ENCODE peak calls at places on chromosomes 2 and 18, in seven cellular contexts. T is transverse colon, I is left lung, E is PC-9, N is AG04449, Q is osteoblast, V is heart right ventricle. K is an unnamed sample.

GRCh38 chr2:238479847-238480246 is 53.1 kb downstream of the ASB1 start:
- DNase-seq in T (no peak), I (no peak), E (no peak), N (no peak), Q (no peak), V (no peak), K (no peak)

GRCh38 chr2:46850742-46851141 is 64.9 kb downstream of the MCFD2 start:
- DNase-seq in T (peak), I (no peak), E (peak), N (no peak), Q (peak), V (peak), K (no peak)

GRCh38 chr2:236664131-236664530 is 94.5 kb downstream of the ACKR3 start:
- DNase-seq in T (no peak), I (no peak), E (no peak), N (no peak), Q (no peak), V (no peak), K (no peak)

GRCh38 chr2:98730851-98731708 is at the start of gene MGAT4A:
- DNase-seq in T (peak), I (peak), E (no peak), N (no peak), Q (peak), V (peak), K (peak)

GRCh38 chr2:25700221-25700660 is 26.9 kb upstream of the DTNB start:
- DNase-seq in T (no peak), I (no peak), E (peak), N (no peak), Q (peak), V (no peak), K (no peak)

GRCh38 chr2:38975009-38975408 is 85.3 kb downstream of the ARHGEF33 start:
- DNase-seq in T (no peak), I (no peak), E (no peak), N (no peak), Q (no peak), V (no peak), K (no peak)

GRCh38 chr2:45412754-45413379 is 198.2 kb downstream of the SRBD1 start:
- DNase-seq in T (no peak), I (no peak), E (no peak), N (no peak), Q (peak), V (no peak), K (no peak)

GRCh38 chr18:58993260-58993659 is 128.6 kb downstream of the ZNF532 start:
- DNase-seq in T (no peak), I (no peak), E (no peak), N (peak), Q (no peak), V (peak), K (no peak)

GRCh38 chr2:112725545-112726457 is 5.0 kb downstream of the NT5DC4 start:
- DNase-seq in T (no peak), I (no peak), E (peak), N (no peak), Q (no peak), V (no peak), K (no peak)

GRCh38 chr18:58603365-58604067 is 25.4 kb downstream of the ALPK2 start:
- DNase-seq in T (no peak), I (no peak), E (no peak), N (no peak), Q (no peak), V (no peak), K (no peak)

GRCh38 chr2:2664989-2665833 is 334.1 kb upstream of the MYT1L start:
- DNase-seq in T (no peak), I (no peak), E (no peak), N (peak), Q (no peak), V (no peak), K (no peak)

GRCh38 chr18:58097127-58097906 is 53.3 kb downstream of the NEDD4L start:
- DNase-seq in T (no peak), I (peak), E (peak), N (no peak), Q (no peak), V (no peak), K (no peak)

GRCh38 chr2:222747526-222748160 is 76.2 kb downstream of the MOGAT1 start:
- DNase-seq in T (no peak), I (no peak), E (no peak), N (no peak), Q (no peak), V (no peak), K (no peak)

GRCh38 chr2:178280261-178280852 is 86.0 kb downstream of the OSBPL6 start:
- DNase-seq in T (no peak), I (no peak), E (peak), N (no peak), Q (peak), V (peak), K (no peak)

GRCh38 chr2:98569197-98569793 is 39.0 kb downstream of the COA5 start:
- DNase-seq in T (peak), I (no peak), E (no peak), N (no peak), Q (peak), V (no peak), K (peak)

GRCh38 chr2:68357608-68358337 is 7.3 kb upstream of the PLEK start:
- DNase-seq in T (peak), I (no peak), E (peak), N (no peak), Q (peak), V (peak), K (no peak)

GRCh38 chr18:79506191-79507075 is 110.7 kb downstream of the NFATC1 start:
- DNase-seq in T (peak), I (peak), E (no peak), N (no peak), Q (peak), V (peak), K (no peak)

GRCh38 chr18:76962851-76963250 is 140.5 kb downstream of the ZNF236 start:
- DNase-seq in T (no peak), I (no peak), E (no peak), N (no peak), Q (no peak), V (no peak), K (no peak)

GRCh38 chr2:179460530-179460929 is 195.9 kb upstream of the SESTD1 start:
- DNase-seq in T (no peak), I (no peak), E (peak), N (peak), Q (peak), V (no peak), K (no peak)

GRCh38 chr2:240704651-240705050 is 13.0 kb downstream of the AQP12A start:
- DNase-seq in T (no peak), I (peak), E (no peak), N (no peak), Q (no peak), V (no peak), K (no peak)

GRCh38 chr2:96342085-96342484 is 6.5 kb downstream of the NCAPH start:
- DNase-seq in T (no peak), I (no peak), E (peak), N (no peak), Q (peak), V (no peak), K (no peak)

GRCh38 chr2:32780961-32781360 is 153.1 kb downstream of the TTC27 start:
- DNase-seq in T (no peak), I (no peak), E (no peak), N (no peak), Q (no peak), V (no peak), K (no peak)

DNA sequence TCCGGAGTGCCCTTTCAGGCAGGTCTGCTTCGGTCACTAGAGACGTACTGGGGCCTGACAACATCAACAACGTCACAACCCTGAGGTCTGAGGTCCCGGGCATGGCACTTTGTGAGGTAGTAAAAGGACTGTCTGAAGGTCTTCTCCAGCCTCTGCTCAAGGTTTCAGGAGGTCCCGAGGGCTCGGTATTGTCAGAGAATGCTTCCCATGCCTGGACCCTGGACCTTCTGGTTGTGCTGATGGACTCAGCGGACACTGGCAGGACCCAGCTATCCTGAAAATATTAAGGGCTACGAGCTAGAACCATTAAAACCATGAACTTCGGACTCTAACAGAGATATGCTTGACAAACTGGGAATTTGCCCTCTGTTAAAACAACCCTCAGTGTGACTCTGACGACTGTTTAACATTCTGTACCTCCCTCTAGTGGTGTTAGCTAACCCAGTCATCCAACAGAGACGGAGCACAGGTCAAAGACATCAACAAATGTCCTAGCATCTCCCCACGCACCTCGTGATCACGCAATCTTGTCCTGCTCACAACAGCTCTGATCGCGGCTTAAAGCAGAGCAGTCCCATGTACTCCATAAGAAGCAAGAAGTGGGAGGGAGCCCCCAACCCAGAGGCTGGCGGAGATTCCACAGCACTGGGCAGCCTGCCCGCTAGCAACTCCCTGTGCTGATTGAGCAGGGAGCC is 96.5 kb downstream of the CCDC93 start:
- DNase-seq in T (no peak), I (no peak), E (no peak), N (no peak), Q (peak), V (no peak), K (no peak)
- TF ChIP-seq CTCF in T (no peak), I (no peak), E (no peak), N (peak), Q (peak), V (no peak), K (no peak)

GRCh38 chr2:71521436-71521950 is 68.1 kb downstream of the DYSF start:
- DNase-seq in T (no peak), I (no peak), E (no peak), N (no peak), Q (no peak), V (no peak), K (no peak)

GRCh38 chr2:71513721-71514120 is 60.4 kb downstream of the DYSF start:
- DNase-seq in T (no peak), I (no peak), E (no peak), N (no peak), Q (no peak), V (no peak), K (no peak)

GRCh38 chr2:71512386-71512785 is 59.0 kb downstream of the DYSF start:
- DNase-seq in T (no peak), I (no peak), E (no peak), N (no peak), Q (peak), V (no peak), K (no peak)

GRCh38 chr2:71513096-71513495 is 59.7 kb downstream of the DYSF start:
- DNase-seq in T (no peak), I (no peak), E (no peak), N (no peak), Q (no peak), V (no peak), K (no peak)

GRCh38 chr2:71517851-71518250 is 64.5 kb downstream of the DYSF start:
- DNase-seq in T (no peak), I (no peak), E (no peak), N (no peak), Q (no peak), V (no peak), K (no peak)
- TF ChIP-seq CTCF in T (no peak), I (no peak), E (no peak), N (no peak), Q (no peak), V (no peak), K (no peak)

DNA sequence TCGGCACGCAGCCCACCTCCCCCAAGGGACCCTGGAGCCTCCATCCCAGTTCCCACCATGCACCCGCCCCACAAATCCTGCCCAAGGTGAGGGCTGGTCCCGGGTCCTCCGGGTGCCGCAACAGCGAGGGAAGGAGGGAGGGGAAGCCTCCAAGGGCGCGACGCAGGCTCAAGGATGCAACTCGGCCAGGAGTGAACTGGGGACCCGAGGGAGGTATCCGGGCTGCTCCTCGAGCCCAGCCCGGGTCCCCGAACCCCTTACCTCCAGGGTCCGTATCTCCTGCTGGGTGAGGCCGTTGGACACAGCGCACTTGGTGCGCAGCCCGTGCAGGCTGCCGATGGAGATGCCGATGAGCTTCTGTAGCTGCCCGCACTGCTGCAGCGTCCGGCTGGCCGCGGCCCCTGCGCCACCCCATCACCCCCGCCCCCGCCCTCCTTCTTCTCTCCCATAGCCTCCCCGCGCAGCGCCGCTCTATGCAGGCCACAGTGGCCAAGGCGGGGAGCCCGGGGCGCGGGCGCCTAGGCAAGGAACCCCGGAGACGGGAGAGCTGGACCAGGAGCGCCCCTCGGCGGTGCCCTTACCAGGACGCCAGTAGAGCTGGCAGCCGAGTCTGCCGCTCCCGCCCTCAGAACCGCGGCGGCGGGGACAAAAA is 124.1 kb downstream of the ANKRD30BL start:
- DNase-seq in T (no peak), I (no peak), E (no peak), N (no peak), Q (peak), V (no peak), K (no peak)
- TF ChIP-seq CTCF in T (no peak), I (no peak), E (no peak), N (no peak), Q (no peak), V (no peak), K (no peak)

GRCh38 chr18:42068030-42068429 is 113.0 kb downstream of the PIK3C3 start:
- DNase-seq in T (no peak), I (no peak), E (no peak), N (no peak), Q (no peak), V (no peak), K (no peak)

GRCh38 chr18:42067527-42067926 is 112.5 kb downstream of the PIK3C3 start:
- DNase-seq in T (no peak), I (no peak), E (no peak), N (no peak), Q (no peak), V (no peak), K (no peak)

GRCh38 chr18:42074704-42075103 is 119.7 kb downstream of the PIK3C3 start:
- DNase-seq in T (no peak), I (no peak), E (no peak), N (no peak), Q (no peak), V (no peak), K (no peak)

GRCh38 chr18:42069036-42069435 is 114.0 kb downstream of the PIK3C3 start:
- DNase-seq in T (no peak), I (no peak), E (no peak), N (no peak), Q (no peak), V (no peak), K (no peak)

GRCh38 chr18:42072407-42072806 is 117.4 kb downstream of the PIK3C3 start:
- DNase-seq in T (no peak), I (no peak), E (no peak), N (no peak), Q (no peak), V (no peak), K (no peak)
- TF ChIP-seq CTCF in T (no peak), I (no peak), E (no peak), N (no peak), Q (peak), V (no peak), K (no peak)

DNA sequence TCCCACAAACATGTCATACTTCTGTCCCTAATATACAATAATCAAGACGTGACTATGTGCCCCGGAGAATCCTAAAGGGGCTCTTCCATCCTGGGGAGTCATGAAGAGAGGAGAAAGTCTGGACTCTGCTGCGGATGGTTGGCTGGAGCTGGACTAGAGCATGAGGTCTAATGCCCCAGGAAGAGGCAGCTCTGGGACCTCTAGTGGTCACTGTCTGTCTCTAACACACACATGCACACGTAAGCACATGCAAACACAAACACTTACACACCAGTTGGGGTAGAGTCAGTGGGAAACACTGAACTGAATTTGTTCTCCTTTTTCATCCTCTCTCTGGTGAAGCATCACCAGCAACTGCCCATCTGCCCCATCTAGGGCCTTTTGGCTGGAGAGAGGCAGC is 271.6 kb downstream of the TDRD15 start:
- DNase-seq in T (no peak), I (no peak), E (no peak), N (no peak), Q (no peak), V (no peak), K (no peak)
- TF ChIP-seq CTCF in T (no peak), I (no peak), E (no peak), N (no peak), Q (no peak), V (peak), K (no peak)

GRCh38 chr2:37281916-37282315 is 42.7 kb downstream of the PRKD3 start:
- DNase-seq in T (no peak), I (no peak), E (no peak), N (no peak), Q (no peak), V (no peak), K (no peak)
- TF ChIP-seq CTCF in T (no peak), I (no peak), E (no peak), N (no peak), Q (no peak), V (no peak), K (no peak)

GRCh38 chr2:117486081-117486480 is 328.4 kb upstream of the DDX18 start:
- DNase-seq in T (no peak), I (no peak), E (peak), N (no peak), Q (no peak), V (no peak), K (no peak)
- TF ChIP-seq CTCF in T (no peak), I (no peak), E (no peak), N (no peak), Q (no peak), V (no peak), K (no peak)

GRCh38 chr18:72091369-72091768 is 452.8 kb downstream of the CBLN2 start:
- DNase-seq in T (no peak), I (no peak), E (no peak), N (no peak), Q (no peak), V (no peak), K (no peak)

GRCh38 chr18:72089432-72089831 is 454.7 kb downstream of the CBLN2 start:
- DNase-seq in T (no peak), I (no peak), E (no peak), N (no peak), Q (no peak), V (no peak), K (no peak)

GRCh38 chr18:72086421-72086820 is 457.7 kb downstream of the CBLN2 start:
- DNase-seq in T (no peak), I (no peak), E (peak), N (no peak), Q (no peak), V (no peak), K (no peak)
- TF ChIP-seq CTCF in T (peak), I (peak), E (peak), N (no peak), Q (no peak), V (no peak), K (no peak)

DNA sequence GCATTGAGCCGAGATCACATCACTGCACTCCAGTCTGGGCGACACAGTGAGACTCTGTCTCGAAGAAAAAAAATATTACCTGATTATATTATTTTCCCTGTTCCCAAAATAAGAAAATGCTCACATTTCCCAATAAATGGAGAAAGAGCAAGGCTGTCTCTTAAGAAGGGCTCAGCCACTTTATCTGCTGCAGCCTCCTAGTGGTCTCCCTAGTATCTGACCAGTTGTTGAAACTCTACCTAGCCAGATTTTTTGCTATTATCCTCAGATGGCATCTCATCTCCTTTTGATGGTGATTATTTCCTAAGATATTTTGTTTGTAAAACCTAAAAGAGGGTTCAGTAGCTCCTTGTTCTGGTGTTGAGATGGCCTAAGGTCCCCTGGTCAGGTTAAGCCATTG is 114.3 kb downstream of the TPGS2 start:
- DNase-seq in T (no peak), I (no peak), E (no peak), N (no peak), Q (no peak), V (no peak), K (no peak)
- TF ChIP-seq CTCF in T (no peak), I (no peak), E (no peak), N (peak), Q (peak), V (no peak), K (no peak)